ENCODE peak calls at places on chromosomes 6 and 20, in four cellular contexts. One of them, this sample, is unnamed.

GRCh38 chr6:161217631-161218030 is 56.2 kb downstream of the AGPAT4 start:
- DNase-seq in HCT116: no peak
- DNase-seq in A673: no peak
- DNase-seq in SJSA1: no peak
- DNase-seq in this sample: no peak

GRCh38 chr6:38808039-38808438 is 92.9 kb downstream of the DNAH8 start:
- DNase-seq in HCT116: no peak
- DNase-seq in A673: no peak
- DNase-seq in SJSA1: no peak
- DNase-seq in this sample: no peak

GRCh38 chr20:3825526-3825925 is 5.2 kb downstream of the AP5S1 start:
- DNase-seq in A673: no peak
- DNase-seq in HCT116: no peak
- DNase-seq in SJSA1: no peak
- DNase-seq in this sample: no peak

GRCh38 chr6:86657192-86657591 is 280.1 kb upstream of the HTR1E start:
- DNase-seq in HCT116: no peak
- DNase-seq in SJSA1: no peak
- DNase-seq in A673: no peak
- DNase-seq in this sample: no peak

GRCh38 chr6:151617539-151617938 is 123.7 kb downstream of the CCDC170 start:
- DNase-seq in HCT116: no peak
- DNase-seq in SJSA1: no peak
- DNase-seq in A673: no peak
- DNase-seq in this sample: no peak

GRCh38 chr20:11143481-11143880 is 469.7 kb upstream of the JAG1 start:
- DNase-seq in SJSA1: no peak
- DNase-seq in HCT116: no peak
- DNase-seq in A673: no peak
- DNase-seq in this sample: no peak

GRCh38 chr6:126716826-126717514 is 377.1 kb downstream of the CENPW start:
- DNase-seq in A673: no peak
- DNase-seq in HCT116: peak; percentile 27
- DNase-seq in SJSA1: no peak
- DNase-seq in this sample: no peak

GRCh38 chr6:73393278-73393677 is 1.4 kb upstream of the DDX43 start:
- DNase-seq in A673: no peak
- DNase-seq in HCT116: no peak
- DNase-seq in SJSA1: no peak
- DNase-seq in this sample: no peak

GRCh38 chr6:29680904-29681303 is at the start of gene ZFP57:
- DNase-seq in SJSA1: no peak
- DNase-seq in A673: no peak
- DNase-seq in HCT116: no peak
- DNase-seq in this sample: no peak
- H3K4me3 ChIP-seq in SJSA1: no peak within 1 kb of the TSS
- H3K4me3 ChIP-seq in A673: no peak within 1 kb of the TSS
- H3K4me3 ChIP-seq in HCT116: no peak within 1 kb of the TSS
- H3K4me3 ChIP-seq in this sample: no peak within 1 kb of the TSS

GRCh38 chr6:1590580-1590979 is 19.1 kb upstream of the FOXC1 start:
- DNase-seq in SJSA1: peak; percentile 22
- DNase-seq in HCT116: no peak
- DNase-seq in A673: no peak
- DNase-seq in this sample: no peak
- H3K27me3 ChIP-seq in SJSA1: no peaks in the 10 kb centered on the region
- H3K27me3 ChIP-seq in HCT116: peaks cover 3% of the 10 kb centered on the region
- H3K27me3 ChIP-seq in A673: peaks cover 69% of the 10 kb centered on the region
- H3K27me3 ChIP-seq in this sample: peaks cover 2% of the 10 kb centered on the region

GRCh38 chr6:36733300-36733699 is 35.7 kb downstream of the RAB44 start:
- DNase-seq in HCT116: no peak
- DNase-seq in A673: no peak
- DNase-seq in SJSA1: no peak
- DNase-seq in this sample: no peak

GRCh38 chr6:36731622-36732310 is 34.1 kb downstream of the RAB44 start:
- DNase-seq in SJSA1: no peak
- DNase-seq in HCT116: no peak
- DNase-seq in A673: no peak
- DNase-seq in this sample: no peak

GRCh38 chr6:36737043-36737785 is 39.6 kb downstream of the RAB44 start:
- DNase-seq in A673: no peak
- DNase-seq in SJSA1: no peak
- DNase-seq in HCT116: no peak
- DNase-seq in this sample: no peak

GRCh38 chr6:36735110-36735971 is 37.7 kb downstream of the RAB44 start:
- DNase-seq in A673: no peak
- DNase-seq in SJSA1: no peak
- DNase-seq in HCT116: no peak
- DNase-seq in this sample: no peak

DNA sequence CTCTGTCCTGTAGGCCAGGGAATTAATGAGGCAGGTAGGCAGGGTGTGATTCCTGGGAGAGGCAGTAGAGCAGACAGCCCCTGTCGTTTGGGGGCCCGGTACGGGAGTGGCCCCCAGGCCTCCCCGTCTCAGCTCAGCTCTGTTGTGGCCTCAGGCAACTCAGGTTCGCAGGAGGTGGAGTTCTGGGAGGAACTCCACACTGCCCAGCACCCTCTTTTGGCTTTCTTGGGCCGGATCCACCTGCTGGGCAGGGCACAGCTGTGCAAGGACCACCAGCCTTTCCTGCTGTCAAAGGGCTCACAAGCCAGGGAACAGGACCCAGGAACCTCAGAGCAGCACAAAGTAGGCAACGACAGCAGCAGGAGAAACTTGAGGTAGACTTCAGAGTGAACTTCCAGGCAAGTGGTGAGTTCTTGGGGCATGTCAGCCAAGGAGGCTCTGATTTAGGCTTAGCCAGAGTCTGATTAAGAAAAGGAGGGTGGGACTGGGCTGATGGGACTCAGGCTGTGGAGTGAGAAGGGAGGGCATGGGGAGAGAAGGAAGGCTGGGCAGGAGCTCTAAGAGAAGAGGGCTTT is 36.9 kb downstream of the RAB44 start:
- DNase-seq in HCT116: no peak
- DNase-seq in SJSA1: no peak
- DNase-seq in A673: no peak
- DNase-seq in this sample: no peak
- H3K4me3 ChIP-seq in HCT116: no peak overlapping the region
- H3K4me3 ChIP-seq in SJSA1: no peak overlapping the region
- H3K4me3 ChIP-seq in A673: no peak overlapping the region
- H3K4me3 ChIP-seq in this sample: no peak overlapping the region

GRCh38 chr6:167742719-167743303 is 83.9 kb upstream of the AFDN start:
- DNase-seq in HCT116: peak; percentile 0
- DNase-seq in A673: no peak
- DNase-seq in SJSA1: no peak
- DNase-seq in this sample: no peak
- H3K27me3 ChIP-seq in HCT116: no peaks in the 10 kb centered on the region
- H3K27me3 ChIP-seq in A673: no peaks in the 10 kb centered on the region
- H3K27me3 ChIP-seq in SJSA1: no peaks in the 10 kb centered on the region
- H3K27me3 ChIP-seq in this sample: no peaks in the 10 kb centered on the region

GRCh38 chr6:1623769-1624070 is 14.0 kb downstream of the FOXC1 start:
- DNase-seq in A673: no peak
- DNase-seq in SJSA1: no peak
- DNase-seq in HCT116: no peak
- DNase-seq in this sample: no peak
- H3K4me3 ChIP-seq in A673: peak overlapping the region; percentile 54
- H3K4me3 ChIP-seq in SJSA1: peak overlapping the region; percentile 54
- H3K4me3 ChIP-seq in HCT116: no peak overlapping the region
- H3K4me3 ChIP-seq in this sample: no peak overlapping the region

This sample was measured in HAP-1.